ENCODE peak calls at places on chromosomes 12 and 14, in six cellular contexts. X is mucosa of gallbladder, H is H4, J is esophagus muscularis mucosa, U is lower lobe of right lung, Y is EL. V is an unnamed sample.

GRCh38 chr12:47383942-47384341 is 304.2 kb upstream of the AMIGO2 start:
- DNase-seq in X (no peak), H (no peak), J (no peak), U (no peak), Y (peak), V (no peak)

GRCh38 chr14:50560929-50561280 is 960 bp downstream of the ATL1 start:
- DNase-seq in X (peak), H (peak), J (peak), U (peak), Y (peak), V (peak)

GRCh38 chr12:79482921-79483320 is 207.8 kb downstream of the PAWR start:
- DNase-seq in X (no peak), H (no peak), J (peak), U (no peak), Y (no peak), V (no peak)

GRCh38 chr14:101120636-101121398 is 217.3 kb upstream of the RTL1 start:
- DNase-seq in X (peak), H (no peak), J (peak), U (peak), Y (no peak), V (peak)

GRCh38 chr14:100540926-100541620 is 46.1 kb downstream of the BEGAIN start:
- DNase-seq in X (no peak), H (no peak), J (no peak), U (peak), Y (no peak), V (peak)

GRCh38 chr14:104101651-104102281 is 16.3 kb downstream of the ASPG start:
- DNase-seq in X (no peak), H (no peak), J (no peak), U (peak), Y (no peak), V (no peak)

GRCh38 chr14:22319526-22320352 is 269.3 kb downstream of the DAD1 start:
- DNase-seq in X (peak), H (peak), J (no peak), U (no peak), Y (peak), V (peak)

GRCh38 chr14:67166450-67166853 is 22.8 kb upstream of the GARIN2 start:
- DNase-seq in X (peak), H (peak), J (no peak), U (no peak), Y (peak), V (no peak)

GRCh38 chr14:103808403-103809001 is 38.9 kb downstream of the PPP1R13B start:
- DNase-seq in X (peak), H (peak), J (peak), U (peak), Y (peak), V (peak)

GRCh38 chr14:92507174-92507768 is 6.3 kb upstream of the RIN3 start:
- DNase-seq in X (no peak), H (no peak), J (no peak), U (peak), Y (no peak), V (no peak)

GRCh38 chr12:121753844-121754264 is 39.6 kb downstream of the RHOF start:
- DNase-seq in X (peak), H (no peak), J (no peak), U (peak), Y (no peak), V (no peak)